ENCODE peak calls at places on chromosomes 13 and 19, in six cellular contexts. E, J, A, Q, M and C are unnamed samples.

GRCh38 chr19:14091086-14091884 is 734 bp upstream of the SAMD1 start:
- DNase-seq in E (peak), J (peak), A (peak), Q (peak), M (peak), C (peak)

GRCh38 chr13:61414136-61414535 is 1.5 kb downstream of the PCDH20 start:
- DNase-seq in E (no peak), J (no peak), A (peak), Q (peak), M (no peak), C (no peak)

GRCh38 chr19:49880162-49880869 is 2.8 kb downstream of the TBC1D17 start:
- DNase-seq in E (no peak), J (no peak), A (peak), Q (no peak), M (no peak), C (no peak)

GRCh38 chr19:47357788-47358680 is 8.9 kb downstream of the DHX34 start:
- DNase-seq in E (peak), J (no peak), A (no peak), Q (peak), M (peak), C (no peak)

GRCh38 chr13:110448230-110448629 is 113.3 kb downstream of the RAB20 start:
- DNase-seq in E (no peak), J (peak), A (no peak), Q (peak), M (no peak), C (no peak)

GRCh38 chr19:5515737-5516136 is 52.0 kb downstream of the TINCR start:
- DNase-seq in E (peak), J (no peak), A (no peak), Q (no peak), M (peak), C (no peak)

GRCh38 chr13:42574011-42574410 is at the start of gene TNFSF11:
- DNase-seq in E (no peak), J (no peak), A (no peak), Q (peak), M (no peak), C (no peak)

GRCh38 chr13:26920614-26921355 is 160.2 kb upstream of the GPR12 start:
- DNase-seq in E (no peak), J (no peak), A (no peak), Q (no peak), M (no peak), C (no peak)

GRCh38 chr19:5680083-5680436 is 256 bp downstream of the MICOS13 start:
- DNase-seq in E (no peak), J (no peak), A (no peak), Q (no peak), M (no peak), C (peak)

GRCh38 chr13:72164811-72165210 is 297.8 kb upstream of the DACH1 start:
- DNase-seq in E (no peak), J (peak), A (no peak), Q (no peak), M (no peak), C (no peak)

GRCh38 chr13:34361528-34361927 is 543.6 kb downstream of the RFC3 start:
- DNase-seq in E (no peak), J (no peak), A (no peak), Q (no peak), M (no peak), C (no peak)

GRCh38 chr19:53977991-53978731 is 13.3 kb upstream of the CACNG6 start:
- DNase-seq in E (no peak), J (peak), A (no peak), Q (peak), M (peak), C (peak)

DNA sequence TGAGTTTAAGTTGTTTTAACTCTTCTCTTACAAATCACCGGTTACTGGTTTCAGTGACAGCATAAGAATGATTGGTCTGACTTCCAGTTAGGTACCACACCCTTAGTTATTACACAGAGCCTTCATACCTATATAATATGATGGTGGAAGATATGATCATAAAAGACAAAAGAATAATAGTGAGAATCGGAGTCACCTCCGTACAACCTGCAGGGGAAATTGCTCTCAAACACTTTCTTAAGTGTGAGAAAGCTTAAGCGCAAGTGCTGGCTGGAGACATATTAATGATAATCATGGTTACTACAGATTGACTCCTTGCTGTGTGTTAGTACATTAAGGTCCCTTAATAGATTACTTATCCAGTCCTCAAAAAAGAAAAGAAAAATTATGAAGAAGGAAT is 1.7 kb upstream of the LHFPL6 start:
- DNase-seq in E (no peak), J (no peak), A (no peak), Q (no peak), M (no peak), C (no peak)
- H3K4me3 ChIP-seq in E (no peak), J (no peak), A (no peak), Q (no peak), M (no peak), C (no peak)

GRCh38 chr19:11587302-11587972 is 9.8 kb upstream of the ZNF627 start:
- DNase-seq in E (peak), J (peak), A (peak), Q (peak), M (peak), C (peak)

GRCh38 chr19:11594084-11594483 is 3.2 kb upstream of the ZNF627 start:
- DNase-seq in E (no peak), J (no peak), A (no peak), Q (no peak), M (no peak), C (no peak)

DNA sequence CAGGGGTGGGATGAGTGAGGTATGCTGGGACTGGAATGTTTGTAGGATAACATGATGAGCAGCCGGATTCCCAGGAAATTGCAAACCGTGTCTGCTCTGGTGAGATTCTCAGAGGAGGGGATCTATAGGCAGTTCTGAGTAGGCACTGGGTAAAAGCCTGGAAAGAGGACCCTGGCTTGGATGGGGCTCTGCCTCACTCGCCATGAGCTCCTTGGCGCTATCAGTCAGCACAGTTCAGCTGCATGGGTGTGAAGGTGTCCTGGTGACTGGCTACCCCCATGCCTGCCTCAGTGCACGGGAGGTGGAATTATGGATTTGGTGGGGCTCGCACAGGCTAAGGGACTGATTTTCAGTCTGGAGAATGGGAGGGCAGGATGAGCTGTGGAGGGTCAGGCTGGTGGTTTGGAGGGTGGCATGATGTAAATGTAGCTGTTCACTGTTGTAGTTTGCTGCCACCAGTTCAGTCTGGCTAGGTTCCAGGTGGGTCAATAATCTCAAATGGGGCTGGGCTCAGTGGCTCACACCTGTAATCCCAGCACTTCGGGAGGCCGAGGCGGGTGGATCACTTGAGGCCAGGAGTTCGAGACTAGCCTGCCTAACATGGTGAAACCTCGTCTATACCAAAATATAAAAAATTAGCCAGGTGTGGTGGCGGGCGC is 9.2 kb upstream of the ZNF627 start:
- DNase-seq in E (no peak), J (no peak), A (no peak), Q (no peak), M (no peak), C (no peak)
- H3K4me3 ChIP-seq in E (no peak), J (no peak), A (no peak), Q (no peak), M (no peak), C (no peak)

GRCh38 chr19:39405261-39405912 is 1.3 kb upstream of the ZFP36 start:
- DNase-seq in E (peak), J (no peak), A (no peak), Q (no peak), M (no peak), C (no peak)
- H3K4me3 ChIP-seq in E (peak), J (no peak), A (peak), Q (no peak), M (no peak), C (no peak)

GRCh38 chr19:56837892-56838679 is 2.4 kb downstream of the PEG3 start:
- DNase-seq in E (no peak), J (no peak), A (peak), Q (peak), M (no peak), C (peak)
- H3K4me3 ChIP-seq in E (no peak), J (peak), A (peak), Q (peak), M (no peak), C (peak)